ENCODE peak calls at places on chromosome 14, in nine cellular contexts. One of them, this sample, is unnamed.

GRCh38 chr14:38882533-38882932 is 220.5 kb downstream of the SEC23A start:
- DNase-seq in stomach: no peak
- DNase-seq in fibroblast of lung: peak
- DNase-seq in choroid plexus epithelial cell: no peak
- DNase-seq in dorsolateral prefrontal cortex: no peak
- DNase-seq in astrocyte of the spinal cord: no peak
- DNase-seq in AG04450: no peak
- DNase-seq in bronchial epithelial cell: peak
- DNase-seq in GM12865: no peak
- DNase-seq in this sample: no peak

GRCh38 chr14:49512571-49512970 is 73.6 kb downstream of the RPS29 start:
- DNase-seq in stomach: no peak
- DNase-seq in bronchial epithelial cell: no peak
- DNase-seq in GM12865: no peak
- DNase-seq in astrocyte of the spinal cord: no peak
- DNase-seq in choroid plexus epithelial cell: no peak
- DNase-seq in fibroblast of lung: no peak
- DNase-seq in AG04450: no peak
- DNase-seq in dorsolateral prefrontal cortex: no peak
- DNase-seq in this sample: no peak

GRCh38 chr14:78836777-78837176 is 666.6 kb downstream of the NRXN3 start:
- DNase-seq in AG04450: no peak
- DNase-seq in stomach: peak
- DNase-seq in fibroblast of lung: peak
- DNase-seq in bronchial epithelial cell: peak
- DNase-seq in astrocyte of the spinal cord: peak
- DNase-seq in GM12865: peak
- DNase-seq in choroid plexus epithelial cell: peak
- DNase-seq in dorsolateral prefrontal cortex: peak
- DNase-seq in this sample: peak

GRCh38 chr14:21923820-21924219 is 250.2 kb upstream of the OR4E1 start:
- DNase-seq in astrocyte of the spinal cord: no peak
- DNase-seq in GM12865: peak
- DNase-seq in bronchial epithelial cell: no peak
- DNase-seq in stomach: no peak
- DNase-seq in AG04450: no peak
- DNase-seq in fibroblast of lung: no peak
- DNase-seq in choroid plexus epithelial cell: no peak
- DNase-seq in dorsolateral prefrontal cortex: no peak
- DNase-seq in this sample: no peak

GRCh38 chr14:87567926-87568325 is 425.1 kb downstream of the GALC start:
- DNase-seq in bronchial epithelial cell: no peak
- DNase-seq in dorsolateral prefrontal cortex: no peak
- DNase-seq in astrocyte of the spinal cord: no peak
- DNase-seq in choroid plexus epithelial cell: no peak
- DNase-seq in AG04450: no peak
- DNase-seq in GM12865: no peak
- DNase-seq in stomach: no peak
- DNase-seq in fibroblast of lung: peak
- DNase-seq in this sample: no peak

GRCh38 chr14:61561144-61561543 is 134.2 kb upstream of the HIF1A start:
- DNase-seq in AG04450: no peak
- DNase-seq in fibroblast of lung: peak
- DNase-seq in GM12865: no peak
- DNase-seq in dorsolateral prefrontal cortex: no peak
- DNase-seq in astrocyte of the spinal cord: no peak
- DNase-seq in stomach: no peak
- DNase-seq in bronchial epithelial cell: peak
- DNase-seq in choroid plexus epithelial cell: peak
- DNase-seq in this sample: peak

GRCh38 chr14:39547845-39548244 is 115.6 kb upstream of the FBXO33 start:
- DNase-seq in bronchial epithelial cell: no peak
- DNase-seq in astrocyte of the spinal cord: no peak
- DNase-seq in choroid plexus epithelial cell: no peak
- DNase-seq in GM12865: no peak
- DNase-seq in dorsolateral prefrontal cortex: no peak
- DNase-seq in stomach: no peak
- DNase-seq in AG04450: no peak
- DNase-seq in fibroblast of lung: no peak
- DNase-seq in this sample: no peak

GRCh38 chr14:54338696-54339317 is 58.0 kb upstream of the CDKN3 start:
- DNase-seq in fibroblast of lung: peak
- DNase-seq in astrocyte of the spinal cord: peak
- DNase-seq in stomach: no peak
- DNase-seq in choroid plexus epithelial cell: peak
- DNase-seq in AG04450: peak
- DNase-seq in bronchial epithelial cell: peak
- DNase-seq in GM12865: peak
- DNase-seq in dorsolateral prefrontal cortex: no peak
- DNase-seq in this sample: peak

GRCh38 chr14:99117671-99118045 is 154.3 kb downstream of the BCL11B start:
- DNase-seq in GM12865: no peak
- DNase-seq in fibroblast of lung: no peak
- DNase-seq in choroid plexus epithelial cell: no peak
- DNase-seq in AG04450: no peak
- DNase-seq in astrocyte of the spinal cord: no peak
- DNase-seq in bronchial epithelial cell: no peak
- DNase-seq in stomach: no peak
- DNase-seq in dorsolateral prefrontal cortex: no peak
- DNase-seq in this sample: no peak

GRCh38 chr14:59698793-59699192 is 122.2 kb upstream of the CCDC175 start:
- DNase-seq in stomach: no peak
- DNase-seq in AG04450: no peak
- DNase-seq in choroid plexus epithelial cell: peak
- DNase-seq in fibroblast of lung: peak
- DNase-seq in astrocyte of the spinal cord: peak
- DNase-seq in GM12865: no peak
- DNase-seq in dorsolateral prefrontal cortex: no peak
- DNase-seq in bronchial epithelial cell: peak
- DNase-seq in this sample: peak

GRCh38 chr14:95664546-95664945 is 21.7 kb upstream of the TCL1B start:
- DNase-seq in dorsolateral prefrontal cortex: no peak
- DNase-seq in astrocyte of the spinal cord: no peak
- DNase-seq in choroid plexus epithelial cell: no peak
- DNase-seq in stomach: no peak
- DNase-seq in AG04450: no peak
- DNase-seq in fibroblast of lung: no peak
- DNase-seq in GM12865: peak
- DNase-seq in bronchial epithelial cell: no peak
- DNase-seq in this sample: no peak

GRCh38 chr14:95156765-95157194 is 549 bp downstream of the DICER1 start:
- DNase-seq in GM12865: peak
- DNase-seq in dorsolateral prefrontal cortex: peak
- DNase-seq in AG04450: no peak
- DNase-seq in choroid plexus epithelial cell: peak
- DNase-seq in stomach: peak
- DNase-seq in astrocyte of the spinal cord: no peak
- DNase-seq in fibroblast of lung: no peak
- DNase-seq in bronchial epithelial cell: no peak
- DNase-seq in this sample: no peak

GRCh38 chr14:102779574-102780315 is 2.5 kb downstream of the TRAF3 start:
- DNase-seq in fibroblast of lung: no peak
- DNase-seq in choroid plexus epithelial cell: peak
- DNase-seq in AG04450: no peak
- DNase-seq in GM12865: no peak
- DNase-seq in stomach: no peak
- DNase-seq in bronchial epithelial cell: peak
- DNase-seq in astrocyte of the spinal cord: no peak
- DNase-seq in dorsolateral prefrontal cortex: peak
- DNase-seq in this sample: peak

GRCh38 chr14:45201908-45202307 is 51.1 kb downstream of the MIS18BP1 start:
- DNase-seq in stomach: no peak
- DNase-seq in fibroblast of lung: peak
- DNase-seq in choroid plexus epithelial cell: peak
- DNase-seq in bronchial epithelial cell: no peak
- DNase-seq in GM12865: peak
- DNase-seq in AG04450: no peak
- DNase-seq in astrocyte of the spinal cord: peak
- DNase-seq in dorsolateral prefrontal cortex: no peak
- DNase-seq in this sample: peak

DNA sequence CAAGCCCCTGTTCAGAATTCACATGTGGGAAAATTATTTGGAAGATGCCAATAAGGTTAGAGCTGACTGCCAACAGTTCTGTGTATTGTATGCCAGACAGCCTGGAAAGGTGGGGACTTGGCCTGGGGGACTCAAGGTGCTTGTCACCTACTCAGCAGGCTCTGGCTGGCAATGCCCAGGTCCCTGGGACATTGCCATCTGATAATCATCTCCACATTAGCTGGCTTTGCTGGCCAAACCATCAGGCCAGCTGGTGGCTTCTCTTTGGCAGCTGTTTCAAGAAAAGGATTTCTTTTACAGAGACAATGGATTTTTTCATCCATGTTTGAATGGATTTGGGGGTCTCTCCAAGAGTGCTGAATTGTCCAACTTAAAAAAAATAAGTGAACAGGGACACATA is 165.2 kb downstream of the BRMS1L start:
- DNase-seq in bronchial epithelial cell: no peak
- DNase-seq in fibroblast of lung: no peak
- DNase-seq in AG04450: no peak
- DNase-seq in stomach: no peak
- DNase-seq in astrocyte of the spinal cord: no peak
- DNase-seq in GM12865: no peak
- DNase-seq in choroid plexus epithelial cell: no peak
- DNase-seq in dorsolateral prefrontal cortex: no peak
- DNase-seq in this sample: no peak
- H3K4me3 ChIP-seq in bronchial epithelial cell: no peak
- H3K4me3 ChIP-seq in fibroblast of lung: no peak
- H3K4me3 ChIP-seq in AG04450: no peak
- H3K4me3 ChIP-seq in stomach: no peak
- H3K4me3 ChIP-seq in astrocyte of the spinal cord: no peak
- H3K4me3 ChIP-seq in GM12865: no peak
- H3K4me3 ChIP-seq in choroid plexus epithelial cell: no peak
- H3K4me3 ChIP-seq in dorsolateral prefrontal cortex: no peak
- H3K4me3 ChIP-seq in this sample: no peak

GRCh38 chr14:37024166-37024565 is 148.2 kb downstream of the SLC25A21 start:
- DNase-seq in GM12865: no peak
- DNase-seq in astrocyte of the spinal cord: no peak
- DNase-seq in bronchial epithelial cell: peak
- DNase-seq in fibroblast of lung: no peak
- DNase-seq in stomach: no peak
- DNase-seq in dorsolateral prefrontal cortex: no peak
- DNase-seq in AG04450: no peak
- DNase-seq in choroid plexus epithelial cell: no peak
- DNase-seq in this sample: no peak
- TF ChIP-seq CTCF in GM12865: no peak
- TF ChIP-seq CTCF in astrocyte of the spinal cord: no peak
- TF ChIP-seq CTCF in bronchial epithelial cell: no peak
- TF ChIP-seq CTCF in fibroblast of lung: no peak
- TF ChIP-seq CTCF in stomach: no peak
- TF ChIP-seq CTCF in dorsolateral prefrontal cortex: no peak
- TF ChIP-seq CTCF in AG04450: no peak
- TF ChIP-seq CTCF in choroid plexus epithelial cell: no peak
- TF ChIP-seq CTCF in this sample: no peak

GRCh38 chr14:104752735-104753527 is at the start of gene SIVA1:
- DNase-seq in stomach: peak
- DNase-seq in bronchial epithelial cell: peak
- DNase-seq in GM12865: peak
- DNase-seq in astrocyte of the spinal cord: peak
- DNase-seq in AG04450: peak
- DNase-seq in choroid plexus epithelial cell: peak
- DNase-seq in fibroblast of lung: peak
- DNase-seq in dorsolateral prefrontal cortex: peak
- DNase-seq in this sample: peak

GRCh38 chr14:104750658-104751057 is 2.3 kb upstream of the SIVA1 start:
- DNase-seq in bronchial epithelial cell: no peak
- DNase-seq in GM12865: no peak
- DNase-seq in choroid plexus epithelial cell: no peak
- DNase-seq in astrocyte of the spinal cord: no peak
- DNase-seq in stomach: no peak
- DNase-seq in fibroblast of lung: no peak
- DNase-seq in AG04450: no peak
- DNase-seq in dorsolateral prefrontal cortex: no peak
- DNase-seq in this sample: no peak

GRCh38 chr14:104751539-104752337 is 1.2 kb upstream of the SIVA1 start:
- DNase-seq in choroid plexus epithelial cell: no peak
- DNase-seq in GM12865: no peak
- DNase-seq in AG04450: no peak
- DNase-seq in stomach: no peak
- DNase-seq in dorsolateral prefrontal cortex: no peak
- DNase-seq in astrocyte of the spinal cord: no peak
- DNase-seq in bronchial epithelial cell: no peak
- DNase-seq in fibroblast of lung: no peak
- DNase-seq in this sample: no peak

GRCh38 chr14:104753528-104754212 is 723 bp downstream of the SIVA1 start:
- DNase-seq in astrocyte of the spinal cord: no peak
- DNase-seq in GM12865: peak
- DNase-seq in AG04450: no peak
- DNase-seq in choroid plexus epithelial cell: peak
- DNase-seq in bronchial epithelial cell: peak
- DNase-seq in stomach: no peak
- DNase-seq in dorsolateral prefrontal cortex: no peak
- DNase-seq in fibroblast of lung: peak
- DNase-seq in this sample: no peak

DNA sequence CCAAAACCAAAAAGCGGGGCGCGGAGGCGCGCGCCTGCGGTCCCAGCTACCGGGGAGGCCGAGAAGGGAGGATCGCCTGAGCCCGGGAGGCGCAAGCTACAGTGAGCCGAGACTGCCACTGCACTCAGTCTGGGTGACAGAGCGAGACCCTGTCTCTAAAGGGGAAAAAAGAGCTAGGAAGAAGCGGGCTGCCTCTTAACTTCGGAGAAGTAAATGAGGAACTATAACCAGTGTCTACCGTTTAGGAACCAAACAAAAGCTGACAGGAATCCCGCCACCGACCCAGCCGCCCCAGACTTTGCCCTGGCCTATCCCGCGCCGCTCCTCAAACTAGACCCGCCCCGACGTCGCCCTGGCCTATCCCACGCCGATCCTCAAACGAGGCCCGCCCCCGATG is 611 bp upstream of the SIVA1 start:
- DNase-seq in choroid plexus epithelial cell: no peak
- DNase-seq in astrocyte of the spinal cord: no peak
- DNase-seq in bronchial epithelial cell: no peak
- DNase-seq in stomach: no peak
- DNase-seq in AG04450: no peak
- DNase-seq in dorsolateral prefrontal cortex: peak
- DNase-seq in GM12865: no peak
- DNase-seq in fibroblast of lung: no peak
- DNase-seq in this sample: no peak
- H3K4me3 ChIP-seq in choroid plexus epithelial cell: peak
- H3K4me3 ChIP-seq in astrocyte of the spinal cord: peak
- H3K4me3 ChIP-seq in bronchial epithelial cell: peak
- H3K4me3 ChIP-seq in stomach: peak
- H3K4me3 ChIP-seq in AG04450: peak
- H3K4me3 ChIP-seq in dorsolateral prefrontal cortex: peak
- H3K4me3 ChIP-seq in GM12865: peak
- H3K4me3 ChIP-seq in fibroblast of lung: peak
- H3K4me3 ChIP-seq in this sample: peak

DNA sequence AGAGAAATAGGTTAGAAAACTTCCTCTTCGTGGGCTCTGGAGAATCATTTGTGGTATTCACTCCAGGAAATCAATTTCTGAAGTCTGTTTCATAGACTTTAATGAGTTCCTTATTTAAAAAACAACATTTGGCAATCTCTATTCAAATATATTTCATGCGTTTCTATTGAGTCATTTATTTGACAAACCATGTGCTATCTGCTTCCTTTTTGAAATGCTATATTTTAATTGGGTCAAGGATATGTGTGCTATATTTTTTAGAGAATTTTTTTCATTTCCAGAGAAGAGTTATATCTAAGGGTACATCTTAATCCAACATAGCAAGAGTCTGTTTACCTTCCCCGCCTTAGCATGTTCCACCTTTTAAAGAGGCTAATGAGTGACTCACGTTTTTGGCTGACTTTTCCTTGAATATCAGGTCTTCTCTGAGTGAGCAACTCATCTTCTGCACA is 252.4 kb upstream of the EGLN3 start:
- DNase-seq in dorsolateral prefrontal cortex: no peak
- DNase-seq in GM12865: no peak
- DNase-seq in AG04450: no peak
- DNase-seq in fibroblast of lung: peak
- DNase-seq in bronchial epithelial cell: peak
- DNase-seq in astrocyte of the spinal cord: no peak
- DNase-seq in choroid plexus epithelial cell: no peak
- DNase-seq in stomach: no peak
- DNase-seq in this sample: no peak
- TF ChIP-seq CTCF in dorsolateral prefrontal cortex: no peak
- TF ChIP-seq CTCF in GM12865: no peak
- TF ChIP-seq CTCF in AG04450: no peak
- TF ChIP-seq CTCF in fibroblast of lung: no peak
- TF ChIP-seq CTCF in bronchial epithelial cell: no peak
- TF ChIP-seq CTCF in astrocyte of the spinal cord: no peak
- TF ChIP-seq CTCF in choroid plexus epithelial cell: no peak
- TF ChIP-seq CTCF in stomach: no peak
- TF ChIP-seq CTCF in this sample: no peak